ENCODE peak calls at places on chromosomes 4 and X, in eight cellular contexts. One of them, this sample, is unnamed.

GRCh38 chrX:68832101-68832416 is 3.2 kb downstream of the EFNB1 start:
- DNase-seq in Calu3: no peak
- DNase-seq in ELR: peak
- DNase-seq in progenitor cell of endocrine pancreas: peak
- DNase-seq in GM12865: peak
- DNase-seq in ecto neural progenitor cell: peak
- DNase-seq in stimulated activated CD4-positive, alpha-beta T cell treated with anti-CD3 and anti-CD28 coated beads, Interleukin-4, amount 100 ng/mL, for 4 hours: no peak
- DNase-seq in cerebellar nuclear complex: no peak
- DNase-seq in this sample: peak

GRCh38 chr4:103415801-103416200 is 217.7 kb upstream of the CENPE start:
- DNase-seq in Calu3: peak
- DNase-seq in ELR: peak
- DNase-seq in progenitor cell of endocrine pancreas: no peak
- DNase-seq in GM12865: no peak
- DNase-seq in ecto neural progenitor cell: no peak
- DNase-seq in stimulated activated CD4-positive, alpha-beta T cell treated with anti-CD3 and anti-CD28 coated beads, Interleukin-4, amount 100 ng/mL, for 4 hours: no peak
- DNase-seq in cerebellar nuclear complex: no peak
- DNase-seq in this sample: no peak

GRCh38 chrX:69077895-69078455 is 87.3 kb downstream of the PJA1 start:
- DNase-seq in Calu3: no peak
- DNase-seq in ELR: no peak
- DNase-seq in progenitor cell of endocrine pancreas: no peak
- DNase-seq in GM12865: no peak
- DNase-seq in ecto neural progenitor cell: no peak
- DNase-seq in stimulated activated CD4-positive, alpha-beta T cell treated with anti-CD3 and anti-CD28 coated beads, Interleukin-4, amount 100 ng/mL, for 4 hours: no peak
- DNase-seq in cerebellar nuclear complex: no peak
- DNase-seq in this sample: no peak

GRCh38 chrX:28997716-28998115 is 410.5 kb downstream of the IL1RAPL1 start:
- DNase-seq in Calu3: no peak
- DNase-seq in ELR: no peak
- DNase-seq in progenitor cell of endocrine pancreas: no peak
- DNase-seq in GM12865: no peak
- DNase-seq in ecto neural progenitor cell: no peak
- DNase-seq in stimulated activated CD4-positive, alpha-beta T cell treated with anti-CD3 and anti-CD28 coated beads, Interleukin-4, amount 100 ng/mL, for 4 hours: no peak
- DNase-seq in cerebellar nuclear complex: no peak
- DNase-seq in this sample: no peak

GRCh38 chrX:21946925-21947641 is 6.6 kb downstream of the SMS start:
- DNase-seq in Calu3: no peak
- DNase-seq in ELR: peak
- DNase-seq in progenitor cell of endocrine pancreas: no peak
- DNase-seq in GM12865: no peak
- DNase-seq in ecto neural progenitor cell: peak
- DNase-seq in stimulated activated CD4-positive, alpha-beta T cell treated with anti-CD3 and anti-CD28 coated beads, Interleukin-4, amount 100 ng/mL, for 4 hours: no peak
- DNase-seq in cerebellar nuclear complex: no peak
- DNase-seq in this sample: no peak

GRCh38 chr4:47824844-47825243 is 13.0 kb downstream of the CORIN start:
- DNase-seq in Calu3: no peak
- DNase-seq in ELR: no peak
- DNase-seq in progenitor cell of endocrine pancreas: no peak
- DNase-seq in GM12865: no peak
- DNase-seq in ecto neural progenitor cell: peak
- DNase-seq in stimulated activated CD4-positive, alpha-beta T cell treated with anti-CD3 and anti-CD28 coated beads, Interleukin-4, amount 100 ng/mL, for 4 hours: no peak
- DNase-seq in cerebellar nuclear complex: no peak
- DNase-seq in this sample: no peak

GRCh38 chrX:118948270-118948669 is 26.1 kb upstream of the LONRF3 start:
- DNase-seq in Calu3: no peak
- DNase-seq in ELR: no peak
- DNase-seq in progenitor cell of endocrine pancreas: no peak
- DNase-seq in GM12865: no peak
- DNase-seq in ecto neural progenitor cell: no peak
- DNase-seq in stimulated activated CD4-positive, alpha-beta T cell treated with anti-CD3 and anti-CD28 coated beads, Interleukin-4, amount 100 ng/mL, for 4 hours: no peak
- DNase-seq in cerebellar nuclear complex: no peak
- DNase-seq in this sample: no peak

GRCh38 chr4:182380701-182381295 is 137.6 kb downstream of the TENM3 start:
- DNase-seq in Calu3: no peak
- DNase-seq in ELR: no peak
- DNase-seq in progenitor cell of endocrine pancreas: no peak
- DNase-seq in GM12865: peak
- DNase-seq in ecto neural progenitor cell: no peak
- DNase-seq in stimulated activated CD4-positive, alpha-beta T cell treated with anti-CD3 and anti-CD28 coated beads, Interleukin-4, amount 100 ng/mL, for 4 hours: no peak
- DNase-seq in cerebellar nuclear complex: no peak
- DNase-seq in this sample: no peak

This sample was measured in colonic mucosa.